ENCODE peak calls at places on chromosomes 16 and 17, in four cellular contexts. O is colonic mucosa, T is GM12878, X is AG04450. D is an unnamed sample.

GRCh38 chr17:21279198-21279535 is 5.3 kb upstream of the MAP2K3 start:
- DNase-seq in O (no peak), T (no peak), X (no peak), D (no peak)

GRCh38 chr17:36525113-36525512 is 9.6 kb downstream of the MYO19 start:
- DNase-seq in O (no peak), T (no peak), X (no peak), D (no peak)

GRCh38 chr17:77790143-77790829 is 168.2 kb upstream of the TNRC6C start:
- DNase-seq in O (no peak), T (no peak), X (no peak), D (no peak)

GRCh38 chr17:56834380-56835258 is 668 bp downstream of the DGKE start:
- DNase-seq in O (peak), T (peak), X (no peak), D (peak)

GRCh38 chr17:76772842-76773521 is 35.1 kb downstream of the MFSD11 start:
- DNase-seq in O (no peak), T (no peak), X (peak), D (no peak)

GRCh38 chr16:53695070-53695469 is 8.6 kb downstream of the RPGRIP1L start:
- DNase-seq in O (no peak), T (no peak), X (peak), D (no peak)

GRCh38 chr16:71426069-71426879 is 15.6 kb downstream of the TLE7 start:
- DNase-seq in O (peak), T (peak), X (peak), D (peak)

GRCh38 chr17:73191443-73192218 is 1.2 kb upstream of the COG1 start:
- DNase-seq in O (peak), T (no peak), X (peak), D (peak)

GRCh38 chr16:58339452-58339938 is 44.7 kb upstream of the PRSS54 start:
- DNase-seq in O (no peak), T (no peak), X (no peak), D (no peak)

GRCh38 chr17:32936894-32937500 is 9.0 kb downstream of the TMEM98 start:
- DNase-seq in O (peak), T (no peak), X (peak), D (peak)

GRCh38 chr17:44097110-44097810 is 26.2 kb downstream of the HDAC5 start:
- DNase-seq in O (no peak), T (no peak), X (no peak), D (no peak)

GRCh38 chr16:627458-628239 is 3.1 kb upstream of the WFIKKN1 start:
- DNase-seq in O (peak), T (no peak), X (no peak), D (peak)

GRCh38 chr17:75959839-75960511 is 19.0 kb downstream of the ACOX1 start:
- DNase-seq in O (no peak), T (no peak), X (no peak), D (no peak)

GRCh38 chr17:45224671-45225050 is 3.0 kb downstream of the FMNL1 start:
- DNase-seq in O (no peak), T (no peak), X (no peak), D (no peak)

GRCh38 chr17:80890551-80890930 is 101.1 kb upstream of the CHMP6 start:
- DNase-seq in O (no peak), T (no peak), X (no peak), D (no peak)

GRCh38 chr17:80891096-80892018 is 100.3 kb upstream of the CHMP6 start:
- DNase-seq in O (no peak), T (peak), X (peak), D (no peak)

GRCh38 chr17:80892900-80893603 is 98.6 kb upstream of the CHMP6 start:
- DNase-seq in O (no peak), T (no peak), X (peak), D (no peak)

GRCh38 chr17:80893604-80894438 is 97.8 kb upstream of the CHMP6 start:
- DNase-seq in O (no peak), T (no peak), X (no peak), D (no peak)

GRCh38 chr17:80892019-80892855 is 99.4 kb upstream of the CHMP6 start:
- DNase-seq in O (peak), T (peak), X (peak), D (no peak)
- H3K27ac ChIP-seq in O (no peak), T (peak), X (peak), D (peak)

GRCh38 chr16:13958438-13958837 is 38.5 kb downstream of the ERCC4 start:
- DNase-seq in O (no peak), T (no peak), X (no peak), D (no peak)
- H3K27ac ChIP-seq in O (peak), T (peak), X (no peak), D (no peak)

GRCh38 chr16:74756203-74756602 is 18.4 kb downstream of the FA2H start:
- DNase-seq in O (no peak), T (no peak), X (no peak), D (peak)
- H3K27ac ChIP-seq in O (no peak), T (no peak), X (no peak), D (no peak)

GRCh38 chr16:80273635-80274538 is 266.9 kb upstream of the DYNLRB2 start:
- DNase-seq in O (no peak), T (no peak), X (peak), D (no peak)
- H3K27ac ChIP-seq in O (no peak), T (no peak), X (peak), D (no peak)

DNA sequence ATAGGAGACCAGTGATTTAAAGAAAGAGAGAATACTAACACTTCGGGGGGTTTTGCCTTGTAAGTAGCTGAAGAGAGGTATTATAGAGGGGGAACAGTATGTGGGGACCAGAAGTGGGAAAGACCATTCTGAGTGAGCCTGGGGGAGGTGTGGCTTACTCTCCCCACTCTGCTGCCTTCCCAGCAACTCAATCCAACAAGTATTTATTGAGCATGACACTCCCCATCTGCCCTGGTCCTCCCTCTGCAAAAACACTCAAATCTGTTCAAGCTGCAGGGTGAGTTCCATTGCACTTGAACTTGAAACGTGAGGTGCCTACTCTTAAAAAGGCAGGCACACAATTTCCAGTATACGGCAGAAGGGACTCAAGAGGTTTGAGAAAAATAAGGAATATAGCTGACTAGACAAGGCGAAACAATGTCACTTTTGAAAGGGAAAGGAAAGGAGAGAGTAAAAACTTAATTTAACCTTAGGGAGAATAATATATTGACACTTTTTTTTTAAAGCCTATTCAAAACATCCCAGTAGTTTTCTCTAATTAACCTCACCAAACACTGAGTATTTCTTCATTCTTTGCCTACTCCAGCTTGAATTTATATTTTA is 8.1 kb downstream of the FAM117A start:
- DNase-seq in O (no peak), T (no peak), X (no peak), D (no peak)
- H3K27ac ChIP-seq in O (no peak), T (no peak), X (no peak), D (peak)

GRCh38 chr16:11689031-11689840 is 21.0 kb downstream of the SNN start:
- DNase-seq in O (no peak), T (peak), X (no peak), D (no peak)
- H3K27ac ChIP-seq in O (no peak), T (peak), X (no peak), D (no peak)

D was measured in upper lobe of right lung.